ENCODE peak calls at places on chromosomes 5 and 9, in four cellular contexts. Q is M059J; J is activated CD4-positive, alpha-beta T cell treated with anti-CD3 and anti-CD28 coated beads, Interleukin-2, amount 50 U/mL, for 4 hours; K is cardiac fibroblast. Y is an unnamed sample.

GRCh38 chr5:175784230-175784629 is 87.1 kb upstream of the CPLX2 start:
- DNase-seq in Q (no peak), J (no peak), K (no peak), Y (no peak)

GRCh38 chr5:141780240-141780951 is 97.8 kb downstream of the PCDH1 start:
- DNase-seq in Q (no peak), J (no peak), K (no peak), Y (no peak)

GRCh38 chr9:123616707-123617106 is 260.7 kb downstream of the CRB2 start:
- DNase-seq in Q (no peak), J (no peak), K (no peak), Y (no peak)

GRCh38 chr9:98569491-98569890 is 139.2 kb downstream of the GABBR2 start:
- DNase-seq in Q (no peak), J (no peak), K (no peak), Y (no peak)

GRCh38 chr5:178421128-178421527 is 169.1 kb downstream of the COL23A1 start:
- DNase-seq in Q (no peak), J (no peak), K (no peak), Y (no peak)

GRCh38 chr5:109876941-109877669 is 187.4 kb downstream of the MAN2A1 start:
- DNase-seq in Q (peak; percentile 61), J (no peak), K (peak; percentile 20), Y (peak; percentile 45)

GRCh38 chr5:71631070-71631469 is 43.9 kb downstream of the MCCC2 start:
- DNase-seq in Q (no peak), J (no peak), K (no peak), Y (no peak)

GRCh38 chr5:174383196-174384178 is 338.0 kb downstream of the NSG2 start:
- DNase-seq in Q (peak; percentile 57), J (no peak), K (peak; percentile 1), Y (no peak)

GRCh38 chr9:80235752-80236151 is 664.0 kb downstream of the TLE4 start:
- DNase-seq in Q (no peak), J (no peak), K (no peak), Y (no peak)

GRCh38 chr5:125476888-125477585 is 730.6 kb upstream of the ZNF608 start:
- DNase-seq in Q (peak; percentile 51), J (no peak), K (peak; percentile 32), Y (peak; percentile 55)

GRCh38 chr5:76403963-76404693 is 1.0 kb downstream of the IQGAP2 start:
- DNase-seq in Q (no peak), J (peak; percentile 65), K (peak; percentile 2), Y (no peak)

GRCh38 chr9:22244141-22245011 is 202.2 kb upstream of the DMRTA1 start:
- DNase-seq in Q (peak; percentile 74), J (no peak), K (peak; percentile 81), Y (no peak)

GRCh38 chr5:39224196-39224754 is 4.9 kb upstream of the FYB1 start:
- DNase-seq in Q (peak; percentile 45), J (no peak), K (peak; percentile 59), Y (peak; percentile 21)

GRCh38 chr9:112174223-112174964 is 703 bp downstream of the SUSD1 start:
- DNase-seq in Q (peak; percentile 82), J (peak; percentile 60), K (peak; percentile 47), Y (peak; percentile 47)

GRCh38 chr9:136721339-136722092 is 9.1 kb downstream of the DIPK1B start:
- DNase-seq in Q (peak; percentile 57), J (no peak), K (peak; percentile 91), Y (peak; percentile 86)

GRCh38 chr5:169440107-169440701 is 139.3 kb upstream of the SLIT3 start:
- DNase-seq in Q (no peak), J (no peak), K (peak; percentile 25), Y (no peak)

GRCh38 chr9:421896-422295 is 207.2 kb downstream of the DOCK8 start:
- DNase-seq in Q (no peak), J (no peak), K (no peak), Y (no peak)

GRCh38 chr9:93020785-93021670 is 37.5 kb upstream of the SUSD3 start:
- DNase-seq in Q (peak; percentile 18), J (peak; percentile 23), K (no peak), Y (peak; percentile 14)

GRCh38 chr5:161150589-161150988 is 298.6 kb upstream of the ATP10B start:
- DNase-seq in Q (no peak), J (no peak), K (no peak), Y (no peak)

GRCh38 chr5:168951764-168952163 is 349.2 kb downstream of the SLIT3 start:
- DNase-seq in Q (no peak), J (no peak), K (no peak), Y (no peak)

GRCh38 chr5:36177715-36178556 is 26.0 kb downstream of the SKP2 start:
- DNase-seq in Q (peak; percentile 49), J (no peak), K (peak; percentile 67), Y (peak; percentile 53)